ENCODE peak calls at places on chromosomes 3 and 15, in six cellular contexts. R is AG09309; T is CD8-positive, alpha-beta T cell; N is AG10803; J is bronchial epithelial cell; Q is astrocyte. X is an unnamed sample.

GRCh38 chr3:184778426-184779332 is 33.3 kb upstream of the VPS8 start:
- DNase-seq in R (no peak), T (no peak), N (no peak), J (no peak), Q (no peak), X (no peak)

GRCh38 chr3:99505646-99506269 is 132.6 kb upstream of the COL8A1 start:
- DNase-seq in R (peak), T (no peak), N (peak), J (peak), Q (peak), X (no peak)

GRCh38 chr3:153138267-153139210 is 23.5 kb upstream of the RAP2B start:
- DNase-seq in R (peak), T (no peak), N (peak), J (peak), Q (peak), X (peak)

GRCh38 chr3:24686764-24687163 is 192.1 kb upstream of the THRB start:
- DNase-seq in R (no peak), T (no peak), N (peak), J (peak), Q (peak), X (no peak)

GRCh38 chr15:68551296-68551635 is 27.5 kb upstream of the CORO2B start:
- DNase-seq in R (no peak), T (no peak), N (no peak), J (no peak), Q (no peak), X (no peak)

GRCh38 chr3:107429330-107430181 is 52.3 kb downstream of the CCDC54 start:
- DNase-seq in R (peak), T (peak), N (peak), J (peak), Q (peak), X (peak)

GRCh38 chr15:52290800-52291199 is 4.8 kb downstream of the MYO5C start:
- DNase-seq in R (no peak), T (no peak), N (no peak), J (peak), Q (no peak), X (no peak)

GRCh38 chr3:195905970-195906864 is 2.1 kb downstream of the TNK2 start:
- DNase-seq in R (no peak), T (peak), N (peak), J (peak), Q (peak), X (no peak)

GRCh38 chr3:178558637-178559036 is 22.4 kb downstream of the KCNMB2 start:
- DNase-seq in R (no peak), T (no peak), N (no peak), J (no peak), Q (no peak), X (peak)

GRCh38 chr15:38886315-38887163 is 321.9 kb upstream of the RASGRP1 start:
- DNase-seq in R (peak), T (no peak), N (peak), J (peak), Q (peak), X (no peak)

GRCh38 chr3:185151959-185152432 is 864 bp downstream of the C3orf70 start:
- DNase-seq in R (no peak), T (no peak), N (peak), J (no peak), Q (no peak), X (no peak)

GRCh38 chr3:150582620-150583019 is 20.5 kb upstream of the SELENOT start:
- DNase-seq in R (no peak), T (no peak), N (no peak), J (no peak), Q (no peak), X (no peak)

GRCh38 chr3:74561881-74562280 is 52.6 kb downstream of the CNTN3 start:
- DNase-seq in R (peak), T (no peak), N (peak), J (no peak), Q (no peak), X (no peak)

GRCh38 chr15:55403531-55403930 is 4.6 kb downstream of the CCPG1 start:
- DNase-seq in R (no peak), T (no peak), N (peak), J (peak), Q (peak), X (no peak)

GRCh38 chr3:25594007-25594502 is 70.7 kb downstream of the TOP2B start:
- DNase-seq in R (peak), T (no peak), N (peak), J (peak), Q (peak), X (peak)

GRCh38 chr15:34721802-34722795 is 32.7 kb downstream of the GJD2 start:
- DNase-seq in R (peak), T (no peak), N (peak), J (peak), Q (peak), X (no peak)

GRCh38 chr3:160665231-160665630 is 11.7 kb upstream of the ARL14 start:
- DNase-seq in R (no peak), T (no peak), N (no peak), J (no peak), Q (no peak), X (no peak)

GRCh38 chr15:84924074-84924700 is 39.7 kb downstream of the SLC28A1 start:
- DNase-seq in R (no peak), T (no peak), N (peak), J (no peak), Q (peak), X (no peak)

GRCh38 chr3:116338713-116339112 is 106.6 kb downstream of the LSAMP start:
- DNase-seq in R (no peak), T (no peak), N (no peak), J (no peak), Q (no peak), X (no peak)

GRCh38 chr3:150760431-150761200 is 2.4 kb downstream of the SIAH2 start:
- DNase-seq in R (no peak), T (no peak), N (no peak), J (no peak), Q (no peak), X (no peak)

GRCh38 chr15:95995375-95996168 is 334.9 kb upstream of the NR2F2 start:
- DNase-seq in R (no peak), T (no peak), N (no peak), J (peak), Q (peak), X (no peak)

GRCh38 chr15:66621491-66622467 is 56.0 kb upstream of the LCTL start:
- DNase-seq in R (no peak), T (no peak), N (peak), J (no peak), Q (no peak), X (no peak)

GRCh38 chr15:60520825-60521368 is 42.0 kb upstream of the ICE2 start:
- DNase-seq in R (no peak), T (peak), N (peak), J (peak), Q (peak), X (peak)

GRCh38 chr3:181723064-181723463 is 11.3 kb downstream of the SOX2 start:
- DNase-seq in R (no peak), T (no peak), N (no peak), J (no peak), Q (no peak), X (no peak)

GRCh38 chr15:72737723-72738122 is 45.8 kb downstream of the ADPGK start:
- DNase-seq in R (no peak), T (no peak), N (no peak), J (peak), Q (no peak), X (no peak)

GRCh38 chr3:18512007-18512406 is 86.9 kb upstream of the SATB1 start:
- DNase-seq in R (no peak), T (no peak), N (no peak), J (no peak), Q (no peak), X (no peak)

GRCh38 chr3:113535898-113536297 is 3.5 kb downstream of the SIDT1 start:
- DNase-seq in R (no peak), T (no peak), N (no peak), J (no peak), Q (no peak), X (no peak)

GRCh38 chr3:53180305-53181023 is 19.5 kb downstream of the PRKCD start:
- DNase-seq in R (no peak), T (no peak), N (no peak), J (no peak), Q (no peak), X (no peak)

GRCh38 chr3:147392083-147392916 is 14.0 kb downstream of the ZIC4 start:
- DNase-seq in R (peak), T (no peak), N (peak), J (no peak), Q (no peak), X (no peak)
- H3K4me3 ChIP-seq in R (peak), T (no peak), N (peak), J (no peak), Q (peak), X (no peak)

GRCh38 chr15:31461911-31462480 is 135.4 kb downstream of the KLF13 start:
- DNase-seq in R (no peak), T (no peak), N (no peak), J (no peak), Q (no peak), X (no peak)
- TF ChIP-seq CTCF in R (peak), T (no peak), N (peak), J (peak), Q (no peak), X (no peak)

DNA sequence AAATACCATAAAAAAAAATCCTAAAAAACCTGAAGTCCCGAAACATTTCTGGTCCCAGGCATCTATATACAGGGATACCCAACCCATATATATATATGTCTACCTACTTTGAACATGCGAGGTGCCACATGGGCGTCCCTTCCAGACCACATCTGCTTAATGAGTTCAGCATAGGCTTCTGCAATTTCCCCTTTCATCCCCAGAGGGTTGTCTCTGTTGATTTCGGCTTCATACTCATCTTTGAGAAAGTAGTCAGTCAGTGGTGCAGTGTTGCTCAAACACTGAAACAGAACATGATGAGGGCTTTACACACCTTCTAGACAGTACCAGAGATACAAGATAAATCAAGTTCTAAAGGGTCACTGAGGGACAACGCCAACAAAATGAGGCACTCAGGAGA is 28.6 kb upstream of the C3orf62 start:
- DNase-seq in R (no peak), T (no peak), N (no peak), J (no peak), Q (no peak), X (no peak)
- H3K4me3 ChIP-seq in R (no peak), T (no peak), N (no peak), J (no peak), Q (no peak), X (no peak)

GRCh38 chr3:119662604-119663377 is 2.4 kb upstream of the POPDC2 start:
- DNase-seq in R (no peak), T (no peak), N (peak), J (no peak), Q (no peak), X (no peak)
- TF ChIP-seq CTCF in R (peak), T (no peak), N (peak), J (no peak), Q (no peak), X (no peak)

DNA sequence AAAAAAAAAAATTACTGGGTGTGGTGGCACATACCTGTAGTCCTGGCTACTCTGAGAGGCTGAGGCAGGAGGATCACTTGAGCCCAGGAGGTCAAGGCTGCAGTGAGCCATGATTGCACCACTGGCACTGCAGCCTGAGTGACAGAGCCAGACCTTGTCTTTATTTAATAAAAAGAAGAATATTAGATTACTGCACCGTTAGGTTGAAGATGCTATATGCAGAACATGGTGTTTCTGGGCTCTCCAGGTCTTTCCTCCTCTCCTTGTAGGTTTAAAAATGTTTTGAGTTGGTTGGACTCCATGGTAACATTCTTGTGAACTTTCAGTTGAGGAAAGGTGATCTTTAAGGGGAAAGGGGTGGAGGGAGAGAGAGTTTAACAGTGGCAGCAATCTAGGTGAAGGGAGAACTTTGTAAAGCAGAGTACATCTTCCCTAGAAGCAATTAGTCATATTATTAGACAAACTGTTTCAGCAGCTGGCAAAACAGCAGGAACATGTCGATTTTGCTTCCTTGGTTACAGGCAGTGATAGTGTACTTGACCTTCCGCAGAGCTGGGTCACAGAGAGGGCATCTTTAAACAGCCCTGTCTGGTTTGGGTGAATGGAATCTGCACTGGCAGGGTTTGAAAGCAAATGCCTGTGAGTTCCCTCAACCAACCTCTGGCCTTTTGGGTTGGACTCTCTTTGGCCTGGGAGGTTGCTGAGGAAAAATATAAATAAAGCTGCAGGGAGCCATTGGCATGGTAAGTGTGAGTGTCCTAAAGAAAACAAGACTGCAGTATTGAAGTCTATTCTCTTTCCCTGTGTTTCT is 42.8 kb downstream of the NR2C2 start:
- DNase-seq in R (no peak), T (no peak), N (peak), J (peak), Q (peak), X (no peak)
- H3K4me3 ChIP-seq in R (no peak), T (no peak), N (no peak), J (no peak), Q (no peak), X (no peak)

GRCh38 chr3:187974857-187975257 is 179.1 kb upstream of the LPP start:
- DNase-seq in R (no peak), T (no peak), N (no peak), J (no peak), Q (no peak), X (no peak)
- TF ChIP-seq CTCF in R (no peak), T (peak), N (peak), J (no peak), Q (no peak), X (no peak)

GRCh38 chr3:112333386-112334334 is 704 bp downstream of the CD200 start:
- DNase-seq in R (no peak), T (no peak), N (peak), J (no peak), Q (peak), X (no peak)
- H3K4me3 ChIP-seq in R (peak), T (peak), N (peak), J (peak), Q (peak), X (peak)

GRCh38 chr3:183285318-183285717 is 32.3 kb downstream of the B3GNT5 start:
- DNase-seq in R (no peak), T (no peak), N (no peak), J (no peak), Q (no peak), X (no peak)
- TF ChIP-seq CTCF in R (no peak), T (no peak), N (no peak), J (no peak), Q (no peak), X (no peak)

GRCh38 chr15:24772709-24773373 is 97.3 kb downstream of the NPAP1 start:
- DNase-seq in R (peak), T (peak), N (peak), J (peak), Q (peak), X (peak)
- H3K4me3 ChIP-seq in R (peak), T (peak), N (peak), J (peak), Q (peak), X (peak)

DNA sequence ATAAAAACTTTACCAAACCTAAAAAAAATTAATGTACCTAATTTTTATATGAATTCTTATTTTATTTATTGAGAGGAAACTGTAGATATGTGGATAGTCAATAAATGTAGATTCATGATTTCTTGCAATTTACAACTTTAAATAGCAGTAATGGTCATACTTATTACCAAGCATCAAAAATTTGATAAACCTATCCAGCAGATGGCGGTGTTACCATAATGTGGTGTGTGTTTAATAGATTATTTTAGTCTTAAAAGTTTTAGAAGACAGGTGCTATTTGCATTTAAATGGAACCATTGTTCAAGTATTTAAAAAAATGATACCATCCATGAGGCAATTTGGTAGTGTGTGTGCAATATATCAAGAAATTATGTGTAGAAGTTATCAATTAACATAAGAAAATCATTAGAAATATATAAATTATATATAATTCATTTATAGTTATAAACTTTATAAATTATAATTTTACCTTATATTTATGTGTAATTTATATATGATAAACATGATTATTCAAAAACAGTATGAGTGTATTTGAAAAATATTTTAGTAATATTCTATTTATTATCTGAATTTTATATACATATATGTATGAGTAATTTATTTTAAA is 176.0 kb upstream of the BCHE start:
- DNase-seq in R (no peak), T (no peak), N (peak), J (peak), Q (peak), X (no peak)
- TF ChIP-seq CTCF in R (peak), T (no peak), N (peak), J (no peak), Q (peak), X (peak)

X was measured in kidney epithelial cell.